ENCODE peak calls at places on chromosomes 1 and 21, in six cellular contexts. V is CD4-positive, alpha-beta T cell; Z is SJCRH30; L is CD4-positive, alpha-beta memory T cell; M is AG04450; R is HCT116. K is an unnamed sample. For H3K9me3, the result is how much of the 10 kb centered on the place peaks cover.

GRCh38 chr1:116255486-116255885 is 117.6 kb upstream of the ATP1A1 start:
- DNase-seq in Z (no peak), M (no peak), V (no peak), R (no peak), L (no peak), K (no peak)

GRCh38 chr1:84851839-84852238 is 41.2 kb downstream of the LPAR3 start:
- DNase-seq in L (no peak), M (peak), Z (no peak), V (no peak), R (no peak), K (peak)

GRCh38 chr1:92877792-92878191 is 46.0 kb downstream of the RPL5 start:
- DNase-seq in R (no peak), Z (no peak), L (no peak), V (no peak), M (no peak), K (no peak)

GRCh38 chr1:225811622-225812487 is 1.9 kb downstream of the EPHX1 start:
- DNase-seq in V (no peak), M (no peak), Z (no peak), L (no peak), R (no peak), K (no peak)

GRCh38 chr1:31216016-31216415 is 23.7 kb downstream of the NKAIN1 start:
- DNase-seq in L (no peak), R (no peak), V (no peak), M (no peak), Z (peak), K (no peak)

GRCh38 chr1:18635833-18636671 is 5.4 kb downstream of the PAX7 start:
- DNase-seq in V (no peak), Z (no peak), M (no peak), L (no peak), R (no peak), K (no peak)

GRCh38 chr1:243686149-243686548 is 163.9 kb downstream of the AKT3 start:
- DNase-seq in Z (no peak), V (no peak), R (no peak), L (no peak), M (no peak), K (no peak)

GRCh38 chr1:76682152-76682551 is 185.1 kb upstream of the ST6GALNAC5 start:
- DNase-seq in M (no peak), Z (no peak), L (no peak), R (no peak), V (no peak), K (no peak)

GRCh38 chr21:42640486-42640885 is 12.9 kb upstream of the PDE9A start:
- DNase-seq in M (no peak), Z (no peak), R (no peak), V (no peak), L (no peak), K (no peak)

GRCh38 chr1:20137055-20137454 is 2.1 kb upstream of the PLA2G2F start:
- DNase-seq in V (no peak), Z (no peak), M (no peak), L (no peak), R (no peak), K (no peak)

GRCh38 chr1:42318601-42319000 is 16.4 kb downstream of the FOXJ3 start:
- DNase-seq in V (no peak), L (no peak), M (no peak), Z (no peak), R (no peak), K (no peak)

GRCh38 chr21:33026878-33027400 is 1.2 kb downstream of the OLIG2 start:
- DNase-seq in R (no peak), M (no peak), V (no peak), Z (no peak), L (no peak), K (no peak)

GRCh38 chr1:219119839-219120238 is 53.8 kb upstream of the LYPLAL1 start:
- DNase-seq in R (no peak), L (no peak), M (no peak), Z (no peak), V (no peak), K (no peak)

GRCh38 chr1:100279358-100279923 is 13.4 kb downstream of the RTCA start:
- DNase-seq in Z (no peak), V (no peak), R (no peak), M (no peak), L (no peak), K (no peak)

DNA sequence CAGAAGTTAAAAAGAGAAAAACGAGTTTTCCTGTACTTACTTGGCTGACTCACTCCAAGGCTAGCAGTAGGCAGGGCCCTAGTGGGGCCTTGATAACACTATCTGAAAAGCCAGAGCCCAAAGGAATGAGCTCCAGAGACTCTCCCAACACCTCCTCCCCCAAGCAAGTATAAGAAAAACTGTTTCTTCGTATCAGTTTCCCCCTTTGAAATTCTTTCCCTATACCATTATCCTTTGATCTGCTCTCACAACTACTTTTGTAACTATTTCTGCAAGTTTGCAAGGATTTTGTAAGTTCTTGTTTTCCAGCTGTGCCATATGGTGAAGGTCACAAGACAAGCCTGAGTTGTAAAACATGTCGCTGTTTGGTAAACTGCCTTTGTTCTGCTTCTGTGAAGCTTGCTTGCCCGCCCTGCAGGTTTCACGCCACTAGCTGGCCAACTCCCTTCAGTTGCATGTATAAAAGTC is 36.5 kb upstream of the KCNJ15 start:
- DNase-seq in L (no peak), V (no peak), Z (no peak), R (no peak), M (no peak), K (no peak)
- H3K9me3 ChIP-seq in L (under half), V (under half), Z (under half), R (under half), M (under half), K (under half)

DNA sequence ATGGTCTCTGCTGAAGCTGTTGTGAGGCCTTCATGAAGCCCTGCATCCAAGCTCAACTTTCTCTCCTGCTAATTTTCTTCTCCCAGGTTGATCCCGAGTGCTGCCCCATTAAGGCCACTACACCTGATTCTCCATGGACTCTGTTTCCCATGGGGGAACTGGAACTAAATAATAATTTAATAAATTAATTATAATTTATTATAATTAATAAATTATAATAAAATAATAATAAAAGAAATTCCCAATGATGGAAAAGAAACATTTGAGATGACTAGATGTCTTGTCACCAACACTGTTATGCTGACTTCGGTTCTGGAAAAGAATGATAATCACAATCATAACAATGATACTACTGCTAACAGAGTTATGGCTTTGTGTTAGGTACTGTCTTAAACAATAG is 211.2 kb upstream of the ZP4 start:
- DNase-seq in Z (no peak), M (no peak), R (no peak), L (no peak), V (no peak), K (no peak)
- H3K9me3 ChIP-seq in Z (under half), M (under half), R (under half), L (under half), V (under half), K (under half)

DNA sequence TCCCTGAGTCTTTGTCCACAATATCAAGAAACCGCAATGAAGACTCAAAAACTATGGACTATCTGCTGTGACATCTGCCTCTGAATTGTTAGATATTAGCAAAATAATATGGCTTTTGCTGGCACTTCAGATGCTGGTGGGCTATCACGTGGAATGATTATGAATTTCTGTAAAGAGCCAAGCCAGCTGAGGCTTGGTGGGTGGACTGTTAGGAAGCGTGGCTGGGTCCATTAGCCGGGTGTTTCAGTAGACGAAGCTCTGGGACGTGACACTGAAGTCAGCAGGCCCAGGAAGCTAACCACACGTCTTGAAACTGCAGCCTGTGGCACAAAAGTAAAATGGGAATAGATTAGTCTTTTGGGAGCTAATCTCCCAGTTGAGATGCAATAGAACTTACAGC is 780.0 kb upstream of the TPTE start:
- DNase-seq in V (no peak), M (no peak), Z (no peak), L (no peak), R (no peak), K (no peak)
- H3K9me3 ChIP-seq in V (under half), M (half or more), Z (under half), L (under half), R (half or more), K (under half)

GRCh38 chr1:34365295-34365694 is 188.6 kb downstream of the C1orf94 start:
- DNase-seq in R (no peak), M (no peak), V (no peak), L (no peak), Z (no peak), K (no peak)
- H3K9me3 ChIP-seq in R (under half), M (under half), V (under half), L (under half), Z (under half), K (under half)

DNA sequence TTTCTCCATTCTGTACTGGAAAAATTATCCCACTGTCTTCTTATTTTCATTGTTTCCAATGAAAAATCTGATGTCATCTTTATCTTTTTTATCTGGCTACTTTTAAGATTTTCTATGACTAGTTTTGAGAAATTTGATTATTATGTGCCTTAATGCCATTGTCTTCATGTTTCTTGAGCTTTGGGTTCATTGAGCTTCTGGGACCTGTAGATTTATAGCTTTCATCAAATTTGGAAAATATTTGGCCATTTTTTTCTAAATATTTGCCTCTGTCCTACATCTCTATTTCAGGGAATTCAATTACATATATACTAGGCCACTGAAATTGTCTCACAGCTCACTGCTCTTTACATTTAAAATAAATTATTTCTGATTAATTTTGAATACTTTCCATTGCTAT is 38.7 kb upstream of the KCNH1 start:
- DNase-seq in R (no peak), Z (no peak), V (no peak), M (no peak), L (no peak), K (no peak)
- H3K9me3 ChIP-seq in R (under half), Z (under half), V (under half), M (under half), L (under half), K (under half)

DNA sequence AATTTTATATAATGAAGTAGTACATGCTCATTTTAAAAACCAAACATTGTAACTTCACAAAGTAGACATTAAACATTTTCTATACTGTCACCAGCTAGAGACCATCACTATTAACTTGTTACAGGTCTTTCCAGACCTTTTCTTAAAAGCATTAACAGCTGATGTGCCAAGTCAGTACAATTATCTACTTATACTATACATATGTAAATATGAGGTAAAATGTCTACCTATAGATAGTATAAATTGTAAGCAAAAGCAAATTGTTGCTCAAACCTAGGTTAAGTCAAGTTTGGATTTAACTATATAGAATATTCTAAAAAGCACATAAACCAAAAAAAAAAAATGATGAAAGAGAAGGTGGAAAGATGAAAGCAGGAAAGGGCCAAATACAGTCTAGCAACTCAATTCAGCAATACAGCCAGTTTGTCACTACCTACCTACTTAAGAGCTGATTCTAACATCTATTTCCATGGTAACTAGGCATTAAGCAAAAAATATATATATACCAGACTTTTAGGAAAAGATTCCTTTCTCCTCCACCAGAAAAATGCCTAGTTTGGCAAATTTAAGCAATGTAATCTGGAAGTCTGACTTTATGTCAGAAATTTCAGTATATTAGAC is 34.5 kb downstream of the ARID4B start:
- DNase-seq in V (no peak), L (no peak), R (no peak), M (no peak), Z (no peak), K (no peak)
- H3K9me3 ChIP-seq in V (under half), L (under half), R (under half), M (under half), Z (under half), K (under half)

GRCh38 chr21:46442938-46443337 is 15.8 kb upstream of the DIP2A start:
- DNase-seq in R (no peak), M (no peak), V (no peak), Z (no peak), L (no peak), K (no peak)

GRCh38 chr21:46439906-46440305 is 18.8 kb upstream of the DIP2A start:
- DNase-seq in R (no peak), Z (no peak), V (no peak), L (no peak), M (no peak), K (no peak)

GRCh38 chr21:46441961-46442498 is 16.7 kb upstream of the DIP2A start:
- DNase-seq in V (no peak), R (no peak), Z (no peak), L (no peak), M (no peak), K (no peak)

GRCh38 chr21:46441331-46441730 is 17.4 kb upstream of the DIP2A start:
- DNase-seq in L (no peak), M (no peak), R (no peak), V (no peak), Z (no peak), K (no peak)

DNA sequence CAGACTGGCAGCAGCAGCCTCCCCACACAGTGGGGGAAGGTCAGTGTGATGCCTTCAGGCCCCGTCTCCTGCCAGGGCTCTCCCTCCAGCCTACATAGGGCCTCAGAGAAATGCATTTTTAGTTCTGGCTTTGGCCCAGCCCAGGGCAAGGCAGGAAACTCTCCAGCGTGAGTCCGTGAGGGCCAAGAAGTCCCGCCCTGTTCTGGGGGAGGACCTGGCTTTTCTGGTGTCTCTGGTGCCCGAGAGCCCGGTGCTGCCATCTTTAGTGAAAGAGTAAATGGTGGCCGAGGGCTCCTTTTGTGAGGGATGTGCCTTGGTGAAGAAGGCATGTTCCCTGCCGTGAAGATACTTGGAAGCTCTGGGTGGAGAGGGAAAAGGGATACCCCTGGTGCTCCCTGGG is 14.8 kb upstream of the DIP2A start:
- DNase-seq in M (no peak), Z (no peak), L (no peak), V (no peak), R (no peak), K (no peak)
- H3K9me3 ChIP-seq in M (under half), Z (under half), L (under half), V (under half), R (under half), K (under half)

K was measured in SJSA1.